ENCODE peak calls at places on chromosomes 12 and 14, in seven cellular contexts. T is GM23338, O is SK-N-SH, H is HCT116, A is A549, F is HL-60, J is HepG2. E is an unnamed sample.
A peak's percentile ranks its signal among the peaks of the same experiment; 100 is the strongest.

GRCh38 chr12:127125607-127126259 is 1141.2 kb upstream of the TMEM132C start:
- DNase-seq in T (no peak), A (peak; percentile 94), J (no peak), F (no peak), O (no peak), H (peak; percentile 97), E (no peak)

GRCh38 chr14:26290007-26290530 is 307.8 kb downstream of the NOVA1 start:
- DNase-seq in O (no peak), A (no peak), H (no peak), T (no peak), J (no peak), F (no peak), E (no peak)

GRCh38 chr12:45727301-45727993 is 2.1 kb upstream of the ARID2 start:
- DNase-seq in H (peak; percentile 97), A (peak; percentile 91), F (peak; percentile 99), J (peak; percentile 94), T (peak; percentile 97), O (peak; percentile 91), E (peak; percentile 95)

GRCh38 chr12:19614601-19615442 is 175.5 kb downstream of the AEBP2 start:
- DNase-seq in F (no peak), J (no peak), H (no peak), T (no peak), A (no peak), O (no peak), E (no peak)

GRCh38 chr12:104204690-104205480 is 10.7 kb upstream of the TXNRD1 start:
- DNase-seq in T (no peak), A (no peak), H (no peak), F (no peak), O (no peak), J (no peak), E (no peak)

GRCh38 chr14:24108336-24108874 is 6.2 kb upstream of the DCAF11 start:
- DNase-seq in F (no peak), H (no peak), A (no peak), J (no peak), O (no peak), T (no peak), E (no peak)

GRCh38 chr12:25058619-25059018 is 109.7 kb upstream of the BCAT1 start:
- DNase-seq in A (no peak), O (no peak), F (peak; percentile 17), T (no peak), H (no peak), J (no peak), E (no peak)

GRCh38 chr12:19031032-19031431 is 98.5 kb upstream of the PLEKHA5 start:
- DNase-seq in O (no peak), H (peak; percentile 85), J (no peak), A (peak; percentile 47), F (no peak), T (no peak), E (peak; percentile 4)

GRCh38 chr12:3545121-3545796 is 54.3 kb downstream of the PRMT8 start:
- DNase-seq in J (no peak), T (no peak), F (no peak), H (no peak), O (no peak), A (no peak), E (no peak)
- TF ChIP-seq REST in J (no peak), T (no peak), F (no peak), H (no peak), O (no peak), A (no peak), E (no peak)

DNA sequence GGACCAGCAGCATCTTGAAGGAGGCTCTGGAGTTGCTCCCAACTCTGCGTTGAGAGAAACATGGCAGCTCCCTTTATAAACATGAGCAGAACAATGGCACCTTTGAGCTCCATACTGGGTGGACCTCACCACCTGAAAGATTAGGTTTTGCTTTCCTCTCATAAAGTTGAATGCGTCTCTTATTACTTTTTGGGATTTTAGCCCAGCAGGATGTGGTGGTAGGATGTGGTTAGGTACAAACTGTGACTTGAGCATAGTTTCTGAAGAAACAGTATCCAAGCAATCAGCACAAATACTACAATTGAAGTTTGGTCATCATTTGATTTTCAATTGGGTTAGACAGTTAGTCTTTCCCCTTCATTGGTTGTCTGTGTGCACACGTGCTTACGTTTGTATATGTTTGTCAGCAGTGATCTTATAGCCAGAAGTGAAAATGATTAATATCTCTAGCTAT is at the start of gene PRR4:
- DNase-seq in O (no peak), H (no peak), T (no peak), A (no peak), F (no peak), J (no peak), E (no peak)
- TF ChIP-seq REST in O (no peak), H (no peak), T (no peak), A (no peak), F (no peak), J (no peak), E (no peak)

GRCh38 chr14:54105406-54105805 is 148.8 kb upstream of the BMP4 start:
- DNase-seq in A (no peak), H (peak; percentile 37), O (no peak), F (no peak), J (no peak), T (no peak), E (no peak)

GRCh38 chr14:54104746-54105145 is 148.1 kb upstream of the BMP4 start:
- DNase-seq in F (no peak), A (no peak), H (no peak), T (no peak), O (no peak), J (no peak), E (no peak)

GRCh38 chr14:54108481-54109471 is 152.2 kb upstream of the BMP4 start:
- DNase-seq in H (peak; percentile 48), T (no peak), J (peak; percentile 96), A (no peak), O (no peak), F (no peak), E (no peak)

GRCh38 chr14:54106802-54107377 is 150.3 kb upstream of the BMP4 start:
- DNase-seq in H (no peak), A (no peak), T (peak; percentile 35), J (peak; percentile 63), O (no peak), F (no peak), E (no peak)

DNA sequence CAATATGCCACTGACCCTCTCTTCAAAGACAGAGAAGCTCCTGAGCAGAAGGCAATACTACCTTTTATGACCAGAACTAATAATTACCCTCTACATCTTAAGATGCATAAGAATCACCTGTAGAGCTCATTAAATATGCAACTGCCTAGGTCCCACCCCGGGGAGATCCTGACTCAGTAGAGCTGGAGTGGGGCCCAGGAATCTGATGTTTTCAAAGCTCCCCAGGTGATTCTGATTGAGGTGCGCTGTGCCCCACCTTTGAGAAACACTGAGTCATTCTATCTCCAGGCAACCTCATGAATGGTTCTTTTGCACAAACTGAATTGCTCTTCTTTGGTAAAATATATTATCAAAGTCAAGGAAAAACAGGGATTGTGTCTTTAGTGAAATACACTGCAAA is 149.3 kb upstream of the BMP4 start:
- DNase-seq in O (no peak), H (peak; percentile 71), T (no peak), F (no peak), A (no peak), J (no peak), E (no peak)
- TF ChIP-seq REST in O (no peak), H (no peak), T (no peak), F (no peak), A (no peak), J (no peak), E (no peak)

DNA sequence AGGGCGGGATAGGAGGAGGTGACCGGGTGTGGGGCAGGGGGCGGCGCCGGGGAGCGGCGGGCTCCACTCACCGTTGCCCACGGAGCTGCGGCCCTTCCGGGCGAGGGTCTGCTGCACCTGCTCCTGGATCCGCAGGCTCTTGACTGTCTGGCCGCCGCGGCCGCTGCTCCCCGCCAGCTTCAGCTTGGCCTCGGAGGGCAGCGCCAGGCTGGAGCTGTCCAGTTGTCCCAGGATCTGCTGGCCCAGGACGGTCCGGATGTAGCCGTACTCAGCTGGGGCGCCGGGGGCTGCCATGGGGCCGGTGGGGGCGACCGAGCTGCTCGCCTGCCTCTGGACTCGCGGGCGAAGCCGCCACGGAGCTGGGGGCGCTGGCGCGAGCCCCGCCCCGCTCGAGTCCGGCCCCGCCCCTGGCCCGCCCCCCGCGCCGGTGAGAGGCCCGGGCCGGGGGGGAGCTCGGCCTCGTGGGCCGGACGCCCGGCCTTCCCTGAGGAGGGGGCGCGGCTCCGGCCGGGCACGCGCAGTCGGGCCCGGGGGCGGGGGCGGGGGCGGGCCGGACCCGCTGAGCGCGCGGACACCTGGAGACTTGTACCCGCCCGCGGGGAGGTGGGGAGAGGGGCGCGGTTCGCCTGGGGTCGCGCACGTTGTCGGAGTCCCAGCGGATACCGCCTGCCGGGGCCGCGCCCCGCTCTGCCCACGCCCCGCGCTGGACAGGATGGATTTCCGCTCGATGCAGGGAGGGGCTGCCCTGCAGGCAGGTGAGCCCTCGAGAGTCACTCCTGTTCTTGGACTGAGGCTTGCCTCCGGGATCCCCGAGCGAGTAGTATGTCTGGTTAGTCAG is at the start of gene PKP2:
- DNase-seq in O (peak; percentile 96), A (peak; percentile 56), T (peak; percentile 89), J (peak; percentile 80), H (peak; percentile 62), F (no peak), E (no peak)
- TF ChIP-seq REST in O (peak; percentile 75), A (no peak), T (no peak), J (no peak), H (no peak), F (peak; percentile 38), E (no peak)

GRCh38 chr14:76484355-76484754 is 108.4 kb downstream of the ESRRB start:
- DNase-seq in H (no peak), A (no peak), T (peak; percentile 28), J (no peak), F (no peak), O (no peak), E (no peak)
- TF ChIP-seq REST in H (no peak), A (no peak), T (no peak), J (no peak), F (no peak), O (no peak), E (no peak)

E was measured in Panc1.